ENCODE peak calls at places on chromosomes 7 and 10, in six cellular contexts. N, E, Y, K, X and H are unnamed samples.

GRCh38 chr10:30705625-30706149 is 76.1 kb upstream of the LYZL2 start:
- DNase-seq in N (no peak), E (no peak), Y (peak; percentile 80), K (no peak), X (no peak), H (no peak)

GRCh38 chr7:132242192-132242812 is 334.0 kb downstream of the PLXNA4 start:
- DNase-seq in N (no peak), E (no peak), Y (no peak), K (no peak), X (no peak), H (no peak)

GRCh38 chr10:131642966-131643365 is 257.8 kb upstream of the PPP2R2D start:
- DNase-seq in N (no peak), E (no peak), Y (peak; percentile 32), K (no peak), X (no peak), H (no peak)

GRCh38 chr7:30206466-30206865 is 71.7 kb downstream of the MTURN start:
- DNase-seq in N (peak; percentile 32), E (no peak), Y (no peak), K (peak; percentile 38), X (no peak), H (no peak)

GRCh38 chr7:67589178-67589577 is 592.5 kb downstream of the TYW1 start:
- DNase-seq in N (no peak), E (no peak), Y (no peak), K (no peak), X (no peak), H (no peak)

GRCh38 chr7:1160665-1161010 is 642 bp upstream of the ZFAND2A start:
- DNase-seq in N (peak; percentile 43), E (peak; percentile 66), Y (peak; percentile 89), K (peak; percentile 25), X (no peak), H (no peak)

GRCh38 chr7:98488167-98488566 is 87.3 kb upstream of the BAIAP2L1 start:
- DNase-seq in N (no peak), E (no peak), Y (no peak), K (no peak), X (no peak), H (no peak)

GRCh38 chr7:52498319-52498718 is 537.1 kb upstream of the POM121L12 start:
- DNase-seq in N (no peak), E (no peak), Y (no peak), K (peak; percentile 13), X (peak; percentile 7), H (no peak)

GRCh38 chr7:116209561-116210070 is 723 bp upstream of the TES start:
- DNase-seq in N (no peak), E (no peak), Y (no peak), K (no peak), X (no peak), H (no peak)

GRCh38 chr10:32887481-32887880 is 70.5 kb downstream of the ITGB1 start:
- DNase-seq in N (no peak), E (no peak), Y (no peak), K (peak; percentile 11), X (no peak), H (no peak)

GRCh38 chr7:29146888-29147609 is 712 bp upstream of the CPVL start:
- DNase-seq in N (no peak), E (peak; percentile 83), Y (no peak), K (peak; percentile 45), X (peak; percentile 49), H (peak; percentile 28)

GRCh38 chr10:23325132-23325531 is 19.5 kb downstream of the C10orf67 start:
- DNase-seq in N (no peak), E (no peak), Y (no peak), K (no peak), X (no peak), H (no peak)

GRCh38 chr10:99775850-99776249 is 6.6 kb upstream of the ABCC2 start:
- DNase-seq in N (peak; percentile 75), E (no peak), Y (no peak), K (no peak), X (no peak), H (peak; percentile 75)

GRCh38 chr7:16318989-16319915 is 102.1 kb downstream of the CRPPA start:
- DNase-seq in N (peak; percentile 26), E (no peak), Y (no peak), K (no peak), X (no peak), H (no peak)

GRCh38 chr10:70907619-70908425 is 19.5 kb upstream of the PCBD1 start:
- DNase-seq in N (no peak), E (peak; percentile 35), Y (peak; percentile 59), K (no peak), X (no peak), H (no peak)

GRCh38 chr7:141511370-141512335 is 39.6 kb upstream of the AGK start:
- DNase-seq in N (peak; percentile 0), E (peak; percentile 63), Y (no peak), K (peak; percentile 27), X (peak; percentile 3), H (no peak)

GRCh38 chr7:33640732-33641131 is 264.6 kb upstream of the BMPER start:
- DNase-seq in N (no peak), E (no peak), Y (no peak), K (no peak), X (no peak), H (no peak)

GRCh38 chr10:29656451-29656992 is 21.8 kb upstream of the SVIL start:
- DNase-seq in N (no peak), E (no peak), Y (no peak), K (no peak), X (no peak), H (no peak)

GRCh38 chr7:148622887-148623585 is 32.5 kb downstream of the C7orf33 start:
- DNase-seq in N (no peak), E (no peak), Y (no peak), K (peak; percentile 40), X (no peak), H (no peak)

GRCh38 chr10:106424076-106424475 is 740.4 kb downstream of the SORCS1 start:
- DNase-seq in N (peak; percentile 88), E (no peak), Y (no peak), K (no peak), X (no peak), H (no peak)

GRCh38 chr7:30905078-30906012 is 6.3 kb upstream of the AQP1 start:
- DNase-seq in N (no peak), E (no peak), Y (no peak), K (no peak), X (no peak), H (no peak)

GRCh38 chr7:108147031-108147563 is 16.9 kb upstream of the LAMB4 start:
- DNase-seq in N (no peak), E (no peak), Y (no peak), K (no peak), X (no peak), H (no peak)

GRCh38 chr7:29488977-29489376 is 74.7 kb upstream of the PRR15 start:
- DNase-seq in N (peak; percentile 88), E (no peak), Y (no peak), K (no peak), X (no peak), H (peak; percentile 68)

GRCh38 chr10:110529596-110530011 is 31.9 kb downstream of the DUSP5 start:
- DNase-seq in N (no peak), E (no peak), Y (no peak), K (no peak), X (no peak), H (no peak)

GRCh38 chr7:79332091-79332490 is 121.4 kb downstream of the MAGI2 start:
- DNase-seq in N (peak; percentile 16), E (no peak), Y (no peak), K (no peak), X (no peak), H (no peak)

GRCh38 chr7:74657692-74658170 is at the start of gene GTF2I:
- DNase-seq in N (no peak), E (no peak), Y (peak; percentile 94), K (peak; percentile 82), X (peak; percentile 71), H (no peak)

GRCh38 chr10:91592282-91593020 is 40.4 kb downstream of the PPP1R3C start:
- DNase-seq in N (no peak), E (no peak), Y (no peak), K (no peak), X (no peak), H (no peak)

GRCh38 chr7:158732483-158733219 is 28.0 kb upstream of the NCAPG2 start:
- DNase-seq in N (no peak), E (no peak), Y (no peak), K (no peak), X (no peak), H (no peak)

GRCh38 chr10:23204773-23205172 is 12.7 kb downstream of the PTF1A start:
- DNase-seq in N (no peak), E (no peak), Y (no peak), K (peak; percentile 86), X (no peak), H (no peak)

GRCh38 chr7:37977243-37977642 is 56.8 kb downstream of the EPDR1 start:
- DNase-seq in N (no peak), E (no peak), Y (no peak), K (no peak), X (no peak), H (no peak)

DNA sequence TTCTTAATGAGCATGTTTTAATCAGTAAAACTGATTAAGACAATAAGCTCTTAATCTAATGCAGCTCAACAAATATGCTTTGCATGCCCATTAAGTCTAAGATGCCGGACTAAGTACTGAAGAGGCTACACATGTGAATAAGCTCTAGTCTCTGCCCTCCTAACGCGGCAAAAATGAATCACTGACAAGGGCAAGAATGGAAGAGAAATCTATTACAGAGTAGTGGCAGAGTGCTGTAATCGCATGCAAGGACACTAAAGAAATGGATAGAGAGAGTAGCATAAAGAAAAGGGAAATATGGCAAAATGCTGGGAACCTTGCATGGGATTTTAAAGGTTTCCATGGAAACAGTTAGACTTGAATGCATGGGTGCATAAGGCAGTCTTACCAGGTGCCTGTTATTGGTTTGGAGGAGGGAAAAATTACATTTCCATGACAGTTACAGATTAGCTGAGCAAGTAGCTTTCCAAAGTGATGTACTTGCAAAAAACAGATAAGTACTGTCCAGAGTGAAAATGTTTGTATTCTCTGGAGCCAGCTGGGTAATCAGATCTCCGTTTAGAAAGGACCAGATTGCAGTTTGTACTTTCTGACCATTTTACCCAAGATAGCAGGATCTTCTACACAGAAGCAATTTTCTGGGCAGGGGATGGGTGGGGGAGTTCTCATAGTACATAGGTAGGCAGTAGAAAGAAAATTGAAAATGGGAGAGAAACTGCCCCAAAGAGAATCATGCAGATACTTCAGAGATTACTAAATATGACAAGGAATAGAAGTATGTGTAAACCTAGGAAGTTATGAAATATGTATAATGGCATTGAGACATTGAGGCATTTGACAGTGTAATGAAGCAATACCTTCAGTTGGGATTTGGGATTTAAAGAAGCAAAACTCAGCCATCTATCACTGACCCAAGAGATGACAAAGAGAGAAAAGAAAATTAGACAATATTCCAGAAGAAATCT is 233.3 kb downstream of the PTN start:
- DNase-seq in N (peak; percentile 21), E (no peak), Y (no peak), K (no peak), X (no peak), H (no peak)
- TF ChIP-seq CTCF in N (no peak), E (no peak), Y (no peak), K (peak; percentile 8), X (no peak), H (no peak)

GRCh38 chr7:78073470-78074382 is 275.2 kb downstream of the PHTF2 start:
- DNase-seq in N (no peak), E (no peak), Y (no peak), K (peak; percentile 35), X (no peak), H (no peak)
- H3K4me3 ChIP-seq in N (no peak overlapping the region), E (no peak overlapping the region), Y (no peak overlapping the region), K (no peak overlapping the region), X (no peak overlapping the region), H (no peak overlapping the region)

GRCh38 chr7:41328131-41328530 is 374.8 kb downstream of the INHBA start:
- DNase-seq in N (no peak), E (no peak), Y (no peak), K (no peak), X (no peak), H (no peak)
- TF ChIP-seq CTCF in N (no peak), E (no peak), Y (no peak), K (no peak), X (no peak), H (peak; percentile 13)

GRCh38 chr10:53025172-53025651 is 252.6 kb upstream of the MBL2 start:
- DNase-seq in N (peak; percentile 38), E (no peak), Y (no peak), K (no peak), X (peak; percentile 50), H (no peak)
- H3K4me3 ChIP-seq in N (peak overlapping the region; percentile 39), E (no peak overlapping the region), Y (no peak overlapping the region), K (no peak overlapping the region), X (no peak overlapping the region), H (no peak overlapping the region)